ENCODE peak calls at places on chromosome 10, in ten cellular contexts. K, W, A, V, C, U, L, X, J and T are unnamed samples.

GRCh38 chr10:90136731-90137316 is 435.4 kb downstream of the KIF20B start:
- DNase-seq in C (no peak), L (no peak), K (no peak), W (peak), A (no peak), J (no peak), U (no peak), V (no peak), X (no peak), T (no peak)

GRCh38 chr10:108913300-108913699 is 1010.0 kb downstream of the XPNPEP1 start:
- DNase-seq in U (no peak), L (no peak), J (no peak), A (no peak), V (no peak), W (no peak), K (no peak), X (no peak), C (no peak), T (no peak)

GRCh38 chr10:132649651-132650360 is 112.2 kb downstream of the INPP5A start:
- DNase-seq in K (no peak), A (no peak), C (no peak), U (no peak), J (no peak), V (no peak), L (no peak), W (no peak), X (peak), T (no peak)

GRCh38 chr10:131786756-131787605 is 113.8 kb upstream of the PPP2R2D start:
- DNase-seq in K (peak), J (no peak), A (no peak), W (peak), L (no peak), X (no peak), C (peak), U (peak), V (peak), T (peak)

GRCh38 chr10:124142960-124143359 is 49.6 kb upstream of the CHST15 start:
- DNase-seq in W (no peak), V (no peak), K (no peak), J (no peak), A (no peak), U (no peak), C (no peak), X (no peak), L (no peak), T (no peak)

GRCh38 chr10:71999360-72000072 is 35.3 kb downstream of the CHST3 start:
- DNase-seq in C (peak), W (peak), L (peak), U (peak), X (no peak), A (no peak), K (no peak), V (peak), J (no peak), T (no peak)

GRCh38 chr10:2584385-2584784 is 483.0 kb upstream of the PFKP start:
- DNase-seq in A (no peak), W (no peak), X (no peak), U (no peak), V (no peak), L (no peak), J (no peak), K (no peak), C (no peak), T (no peak)

GRCh38 chr10:34613491-34613890 is 201.6 kb downstream of the PARD3 start:
- DNase-seq in C (no peak), K (no peak), V (no peak), L (no peak), U (no peak), X (no peak), W (no peak), A (no peak), J (no peak), T (no peak)